ENCODE peak calls at places on chromosomes 11 and 22, in six cellular contexts. K is naive thymus-derived CD4-positive, alpha-beta T cell; R is hepatocyte; L is ascending aorta; S is tibial nerve; U is prostate gland. J is an unnamed sample.

GRCh38 chr11:20397281-20397680 is 9.8 kb downstream of the PRMT3 start:
- DNase-seq in K (peak; percentile 28), R (peak; percentile 61), L (no peak), S (no peak), U (no peak), J (no peak)

GRCh38 chr11:74269161-74269809 is 42.2 kb downstream of the P4HA3 start:
- DNase-seq in K (peak; percentile 17), R (peak; percentile 23), L (no peak), S (no peak), U (no peak), J (no peak)

GRCh38 chr22:46723882-46724281 is 14.2 kb downstream of the CERK start:
- DNase-seq in K (no peak), R (no peak), L (no peak), S (no peak), U (no peak), J (no peak)

GRCh38 chr11:11843233-11843632 is 1.5 kb downstream of the USP47 start:
- DNase-seq in K (peak; percentile 65), R (peak; percentile 56), L (no peak), S (peak; percentile 24), U (peak; percentile 15), J (no peak)

GRCh38 chr11:114309517-114309916 is 13.3 kb downstream of the NNMT start:
- DNase-seq in K (no peak), R (no peak), L (no peak), S (no peak), U (no peak), J (no peak)

GRCh38 chr11:59846556-59846955 is 1.3 kb upstream of the CBLIF start:
- DNase-seq in K (no peak), R (no peak), L (no peak), S (no peak), U (no peak), J (no peak)

GRCh38 chr11:127133061-127133460 is 132.5 kb upstream of the KIRREL3 start:
- DNase-seq in K (no peak), R (no peak), L (no peak), S (no peak), U (no peak), J (no peak)

GRCh38 chr22:23829845-23830372 is 8.9 kb downstream of the DERL3 start:
- DNase-seq in K (no peak), R (no peak), L (no peak), S (no peak), U (no peak), J (no peak)

GRCh38 chr11:110081462-110082233 is 11.5 kb upstream of the ZC3H12C start:
- DNase-seq in K (no peak), R (no peak), L (no peak), S (no peak), U (no peak), J (no peak)

GRCh38 chr11:118295199-118295598 is 9.3 kb upstream of the CD3E start:
- DNase-seq in K (no peak), R (no peak), L (no peak), S (no peak), U (no peak), J (no peak)

GRCh38 chr11:39412117-39412516 is 2047.3 kb downstream of the LRRC4C start:
- DNase-seq in K (no peak), R (no peak), L (no peak), S (no peak), U (no peak), J (no peak)

GRCh38 chr11:79436911-79437273 is 3.9 kb downstream of the TENM4 start:
- DNase-seq in K (no peak), R (no peak), L (no peak), S (no peak), U (no peak), J (no peak)

GRCh38 chr22:47175761-47176359 is 413.4 kb downstream of the TBC1D22A start:
- DNase-seq in K (no peak), R (no peak), L (no peak), S (no peak), U (no peak), J (peak; percentile 62)

GRCh38 chr11:30422828-30423648 is 100.1 kb downstream of the ARL14EP start:
- DNase-seq in K (no peak), R (peak; percentile 20), L (no peak), S (no peak), U (peak; percentile 85), J (no peak)

GRCh38 chr11:78350646-78351165 is 66.9 kb downstream of the GAB2 start:
- DNase-seq in K (no peak), R (no peak), L (no peak), S (peak; percentile 39), U (no peak), J (no peak)

GRCh38 chr11:115709297-115709696 is 205.1 kb upstream of the CADM1 start:
- DNase-seq in K (no peak), R (no peak), L (no peak), S (no peak), U (no peak), J (no peak)

GRCh38 chr11:58628446-58628845 is 6.0 kb downstream of the CNTF start:
- DNase-seq in K (no peak), R (no peak), L (no peak), S (no peak), U (no peak), J (no peak)

GRCh38 chr11:36485296-36485870 is 24.7 kb downstream of the TRAF6 start:
- DNase-seq in K (no peak), R (no peak), L (no peak), S (no peak), U (no peak), J (peak; percentile 28)

GRCh38 chr22:47112994-47113879 is 350.8 kb downstream of the TBC1D22A start:
- DNase-seq in K (no peak), R (no peak), L (no peak), S (no peak), U (no peak), J (peak; percentile 60)

GRCh38 chr22:32079110-32080089 is 36.3 kb downstream of the SLC5A1 start:
- DNase-seq in K (no peak), R (peak; percentile 86), L (no peak), S (no peak), U (peak; percentile 57), J (no peak)

GRCh38 chr11:130666781-130667251 is 218.4 kb downstream of the ADAMTS15 start:
- DNase-seq in K (no peak), R (no peak), L (no peak), S (no peak), U (no peak), J (no peak)

GRCh38 chr22:19177164-19178064 is 1.1 kb downstream of the SLC25A1 start:
- DNase-seq in K (no peak), R (peak; percentile 22), L (no peak), S (no peak), U (no peak), J (no peak)

DNA sequence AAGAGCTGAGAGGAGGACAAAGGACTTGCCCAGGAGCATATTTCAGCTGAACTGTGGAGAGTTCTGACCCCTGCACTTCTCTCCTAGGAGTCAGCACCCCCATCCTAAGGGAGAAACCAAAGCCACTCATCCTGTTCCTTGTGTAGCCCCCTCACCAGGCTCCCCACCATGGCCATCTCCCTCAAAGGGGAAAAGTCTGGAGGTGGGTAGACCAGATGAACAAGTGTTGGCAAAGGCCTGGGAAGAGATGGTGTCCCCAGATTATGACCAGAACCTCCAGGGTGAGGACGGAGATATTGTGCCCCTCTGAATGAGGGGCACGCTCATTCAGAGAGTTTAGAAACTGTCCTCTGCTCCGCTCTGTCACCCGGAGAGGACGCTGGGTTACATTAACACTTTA is 880.0 kb downstream of the BRD1 start:
- DNase-seq in K (no peak), R (no peak), L (no peak), S (no peak), U (no peak), J (no peak)
- H3K27me3 ChIP-seq in K (no peaks in the 10 kb centered on the region), R (no peaks in the 10 kb centered on the region), L (no peaks in the 10 kb centered on the region), S (no peaks in the 10 kb centered on the region), U (peaks cover 3% of the 10 kb centered on the region), J (peaks cover 9% of the 10 kb centered on the region)

DNA sequence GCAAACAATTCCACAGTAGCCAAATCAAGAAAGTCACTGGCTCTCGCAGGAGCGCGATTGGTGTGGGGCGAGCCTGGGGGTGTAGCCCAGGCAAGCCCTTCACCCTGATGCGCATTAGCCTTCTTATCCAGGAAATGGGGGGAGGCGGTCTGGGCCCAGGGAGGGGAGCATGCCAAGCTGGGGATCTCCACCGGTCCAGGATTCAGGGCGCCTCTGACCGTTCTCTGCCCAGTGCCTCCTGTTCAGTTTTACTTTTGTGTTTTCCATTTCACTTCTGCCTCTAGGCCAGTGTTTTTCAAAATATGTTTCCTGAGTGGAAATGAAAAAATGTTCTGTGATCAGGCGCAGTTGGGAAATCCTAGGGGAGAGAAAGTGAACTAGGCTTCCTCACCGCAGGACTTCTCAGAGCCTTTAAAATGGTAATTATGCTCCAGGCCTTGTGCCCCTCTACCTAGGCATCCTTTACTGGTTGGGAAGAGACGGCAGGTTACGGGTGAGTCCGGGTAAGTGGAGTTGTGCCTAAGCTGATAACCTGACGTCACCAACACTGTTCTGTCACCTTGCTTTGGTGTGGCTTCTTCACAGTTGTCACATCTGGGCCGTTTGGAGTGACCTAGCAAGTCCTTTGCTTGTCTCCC is 18.4 kb downstream of the LRP5 start:
- DNase-seq in K (no peak), R (no peak), L (no peak), S (no peak), U (no peak), J (no peak)
- H3K27ac ChIP-seq in K (peak overlapping the region; percentile 41), R (peak overlapping the region; percentile 86), L (peak overlapping the region; percentile 58), S (peak overlapping the region; percentile 40), U (no peak overlapping the region), J (peak overlapping the region; percentile 71)

GRCh38 chr11:116827461-116827860 is 2.2 kb upstream of the APOC3 start:
- DNase-seq in K (no peak), R (no peak), L (no peak), S (no peak), U (no peak), J (no peak)

GRCh38 chr11:116826751-116827431 is 2.8 kb upstream of the APOC3 start:
- DNase-seq in K (no peak), R (peak; percentile 58), L (no peak), S (no peak), U (no peak), J (no peak)

GRCh38 chr11:116828632-116829524 is 829 bp upstream of the APOC3 start:
- DNase-seq in K (no peak), R (peak; percentile 83), L (no peak), S (no peak), U (no peak), J (no peak)

GRCh38 chr11:116825434-116825833 is 2.3 kb upstream of the APOA4 start:
- DNase-seq in K (no peak), R (no peak), L (no peak), S (no peak), U (no peak), J (no peak)

GRCh38 chr11:116825854-116826750 is 3.0 kb upstream of the APOA4 start:
- DNase-seq in K (no peak), R (no peak), L (no peak), S (no peak), U (no peak), J (no peak)
- H3K36me3 ChIP-seq in K (no peaks in the 10 kb centered on the region), R (no peaks in the 10 kb centered on the region), L (no peaks in the 10 kb centered on the region), S (no peaks in the 10 kb centered on the region), U (no peaks in the 10 kb centered on the region), J (no peaks in the 10 kb centered on the region)

DNA sequence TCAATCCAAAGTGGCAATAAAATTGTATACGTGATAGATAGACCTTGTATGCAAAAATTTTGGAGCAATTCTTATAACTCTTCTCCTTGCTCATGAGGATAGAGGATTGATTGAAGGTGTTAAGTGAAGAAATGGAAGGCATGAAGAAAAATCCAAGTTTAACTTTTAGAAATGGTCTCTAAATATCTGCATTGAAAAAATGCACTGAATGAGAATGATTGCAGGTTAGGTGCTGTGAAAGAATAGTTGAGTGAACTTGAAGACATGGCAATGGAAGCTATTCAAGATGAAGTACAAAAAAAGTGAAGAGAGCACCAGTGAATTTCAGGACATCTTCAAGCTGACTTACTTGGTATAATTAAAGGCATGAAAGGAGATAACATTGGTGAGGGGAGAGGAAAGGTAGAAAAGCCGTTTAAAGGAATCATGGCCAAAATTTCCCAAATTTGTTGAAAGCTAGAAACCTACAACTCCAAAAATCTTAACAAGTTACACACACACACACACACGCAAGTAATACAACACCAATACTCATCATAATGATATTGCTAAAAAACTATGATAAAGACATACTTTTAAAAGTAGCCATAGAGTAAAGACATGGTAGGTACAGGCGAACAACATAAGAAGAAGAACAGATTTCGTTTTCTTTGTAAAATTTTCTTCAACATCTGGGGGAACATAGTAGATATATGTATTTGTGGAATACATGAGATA is 96.3 kb downstream of the GGTLC2 start:
- DNase-seq in K (no peak), R (no peak), L (no peak), S (no peak), U (no peak), J (no peak)
- H3K27me3 ChIP-seq in K (no peaks in the 10 kb centered on the region), R (peaks cover 22% of the 10 kb centered on the region), L (no peaks in the 10 kb centered on the region), S (peaks cover 19% of the 10 kb centered on the region), U (no peaks in the 10 kb centered on the region), J (peaks cover 24% of the 10 kb centered on the region)